ENCODE peak calls at places on chromosomes 13 and 19, in six cellular contexts. K is GF-D8, L is astrocyte of the cerebellum, F is mammary epithelial cell, J is Ammon's horn, V is cardiac muscle cell. I is an unnamed sample.

GRCh38 chr19:3275583-3276340 is 51.3 kb downstream of the CELF5 start:
- DNase-seq in V (peak), L (no peak), J (no peak), F (peak), K (peak), I (peak)

GRCh38 chr13:50419466-50419865 is 404.2 kb downstream of the KCNRG start:
- DNase-seq in V (peak), K (no peak), F (no peak), J (no peak), L (no peak), I (no peak)

GRCh38 chr13:91572439-91572838 is 174.0 kb downstream of the GPC5 start:
- DNase-seq in J (no peak), V (no peak), K (no peak), F (no peak), L (no peak), I (no peak)

GRCh38 chr19:3369337-3370213 is 3.2 kb downstream of the NFIC start:
- DNase-seq in L (no peak), V (no peak), F (peak), J (no peak), K (no peak), I (peak)

GRCh38 chr19:33866696-33867095 is 70.0 kb downstream of the KCTD15 start:
- DNase-seq in F (no peak), K (no peak), L (no peak), J (no peak), V (no peak), I (no peak)

GRCh38 chr19:53961523-53962345 is 1.0 kb upstream of the CACNG8 start:
- DNase-seq in L (no peak), J (no peak), V (no peak), F (no peak), K (no peak), I (no peak)

GRCh38 chr13:98537740-98538139 is 39.2 kb downstream of the STK24 start:
- DNase-seq in F (no peak), L (no peak), K (no peak), J (no peak), V (no peak), I (no peak)

GRCh38 chr13:110797230-110797877 is 83.9 kb downstream of the ING1 start:
- DNase-seq in F (no peak), K (no peak), J (no peak), V (no peak), L (no peak), I (no peak)

GRCh38 chr13:30412351-30412750 is 9.9 kb upstream of the UBE2L5 start:
- DNase-seq in V (no peak), F (no peak), K (no peak), L (no peak), J (no peak), I (no peak)

GRCh38 chr19:15187026-15188007 is 13.5 kb downstream of the NOTCH3 start:
- DNase-seq in J (no peak), F (no peak), K (no peak), V (no peak), L (no peak), I (no peak)

GRCh38 chr19:46739290-46739771 is 6.5 kb upstream of the FKRP start:
- DNase-seq in F (no peak), L (no peak), K (no peak), J (peak), V (peak), I (no peak)

GRCh38 chr13:95317037-95317989 is 16.1 kb upstream of the ABCC4 start:
- DNase-seq in L (no peak), K (no peak), V (no peak), F (no peak), J (no peak), I (no peak)

GRCh38 chr13:36432106-36432544 is at the start of gene CCNA1:
- DNase-seq in L (no peak), K (no peak), V (peak), J (peak), F (peak), I (peak)

GRCh38 chr19:17235618-17236413 is 9.8 kb downstream of the OCEL1 start:
- DNase-seq in F (peak), V (peak), J (peak), K (peak), L (no peak), I (peak)

GRCh38 chr13:50682002-50682401 is 161.5 kb downstream of the DLEU7 start:
- DNase-seq in J (no peak), V (no peak), L (no peak), K (no peak), F (no peak), I (no peak)

GRCh38 chr19:54160182-54160811 is 776 bp upstream of the LENG1 start:
- DNase-seq in K (no peak), V (no peak), L (no peak), F (peak), J (no peak), I (no peak)

GRCh38 chr13:45180713-45181601 is 19.9 kb downstream of the KCTD4 start:
- DNase-seq in K (no peak), V (no peak), F (no peak), J (no peak), L (no peak), I (no peak)

GRCh38 chr13:50529154-50529882 is 314.2 kb downstream of the DLEU7 start:
- DNase-seq in F (peak), K (no peak), J (peak), V (peak), L (peak), I (peak)

GRCh38 chr13:98599502-98600328 is 22.8 kb upstream of the STK24 start:
- DNase-seq in V (peak), J (no peak), K (no peak), L (no peak), F (no peak), I (no peak)

GRCh38 chr19:543912-544608 is at the start of gene GZMM:
- DNase-seq in J (no peak), F (no peak), L (no peak), V (no peak), K (no peak), I (no peak)

GRCh38 chr19:17184381-17184841 is 30.7 kb upstream of the USE1 start:
- DNase-seq in V (no peak), F (no peak), L (no peak), J (peak), K (peak), I (peak)

GRCh38 chr19:41376241-41376997 is at the start of gene TMEM91:
- DNase-seq in K (no peak), F (peak), J (no peak), L (no peak), V (peak), I (peak)

GRCh38 chr19:2270157-2270571 is 11.8 kb downstream of the PEAK3 start:
- DNase-seq in L (no peak), F (no peak), V (no peak), J (no peak), K (no peak), I (no peak)

GRCh38 chr19:3692141-3693029 is 7.9 kb downstream of the PIP5K1C start:
- DNase-seq in F (no peak), K (no peak), L (no peak), V (no peak), J (no peak), I (no peak)

GRCh38 chr13:62119739-62120700 is 704.4 kb upstream of the PCDH20 start:
- DNase-seq in K (peak), V (peak), J (no peak), L (peak), F (no peak), I (peak)

GRCh38 chr19:2213799-2214198 is 22.3 kb downstream of the PLEKHJ1 start:
- DNase-seq in F (no peak), L (no peak), V (no peak), K (no peak), J (peak), I (peak)

GRCh38 chr13:113975416-113975815 is 1.5 kb upstream of the C13orf46 start:
- DNase-seq in L (no peak), V (no peak), F (no peak), J (no peak), K (no peak), I (no peak)

GRCh38 chr19:39824143-39825092 is 9.5 kb downstream of the DYRK1B start:
- DNase-seq in F (peak), K (no peak), J (peak), L (peak), V (peak), I (peak)

GRCh38 chr19:29858000-29858596 is 46.3 kb downstream of the CCNE1 start:
- DNase-seq in J (no peak), V (peak), K (no peak), L (no peak), F (no peak), I (no peak)

GRCh38 chr19:51571599-51571998 is 516 bp downstream of the ZNF175 start:
- DNase-seq in V (no peak), J (no peak), L (no peak), K (no peak), F (no peak), I (no peak)

GRCh38 chr19:5466814-5467291 is 11.6 kb downstream of the ZNRF4 start:
- DNase-seq in L (no peak), K (peak), V (no peak), F (no peak), J (peak), I (no peak)

GRCh38 chr13:95226932-95227718 is 74.1 kb downstream of the ABCC4 start:
- DNase-seq in L (no peak), V (no peak), J (peak), K (peak), F (no peak), I (peak)

GRCh38 chr19:53785196-53785889 is 38.8 kb downstream of the NLRP12 start:
- DNase-seq in J (no peak), L (no peak), V (no peak), K (no peak), F (peak), I (no peak)

GRCh38 chr13:50801087-50801931 is 42.2 kb downstream of the DLEU7 start:
- DNase-seq in J (peak), L (peak), V (peak), F (peak), K (peak), I (peak)

GRCh38 chr13:106958690-106959089 is 390.8 kb upstream of the ARGLU1 start:
- DNase-seq in F (no peak), V (no peak), K (no peak), L (no peak), J (no peak), I (no peak)

I was measured in MV-4-11.